ENCODE peak calls at places on chromosomes 16 and 17, in five cellular contexts. Y is ecto neural progenitor cell; Q is HS-27A; N is nephron progenitor cell; X is effector CD4-positive, alpha-beta T cell. F is an unnamed sample.

GRCh38 chr17:19940722-19941464 is 36.7 kb downstream of the AKAP10 start:
- DNase-seq in N (no peak), Q (no peak), X (no peak), Y (no peak), F (no peak)

GRCh38 chr17:64780096-64781012 is 118.2 kb upstream of the SMURF2 start:
- DNase-seq in Q (no peak), Y (peak; percentile 82), X (peak; percentile 72), N (peak; percentile 67), F (no peak)

GRCh38 chr17:2949469-2950044 is 113.8 kb downstream of the OR1D5 start:
- DNase-seq in N (no peak), Q (peak; percentile 29), X (no peak), Y (peak; percentile 37), F (peak; percentile 61)

GRCh38 chr16:53962041-53962440 is 258.1 kb downstream of the FTO start:
- DNase-seq in N (no peak), Y (no peak), X (no peak), Q (no peak), F (no peak)

GRCh38 chr16:27169511-27170071 is 33.7 kb upstream of the KDM8 start:
- DNase-seq in Q (peak; percentile 34), Y (no peak), N (no peak), X (peak; percentile 68), F (no peak)

GRCh38 chr16:31477220-31478216 is 5.4 kb upstream of the SLC5A2 start:
- DNase-seq in Y (no peak), Q (no peak), X (no peak), N (peak; percentile 85), F (no peak)

GRCh38 chr17:57045868-57046671 is 39.0 kb upstream of the AKAP1 start:
- DNase-seq in Y (no peak), Q (no peak), N (no peak), X (peak; percentile 2), F (no peak)

GRCh38 chr17:40025559-40025958 is 10.3 kb downstream of the CSF3 start:
- DNase-seq in X (no peak), Q (no peak), N (no peak), Y (no peak), F (no peak)

GRCh38 chr17:62898239-62898864 is 67.7 kb upstream of the TANC2 start:
- DNase-seq in Q (no peak), N (no peak), Y (no peak), X (no peak), F (no peak)

GRCh38 chr17:48442819-48443218 is 12.8 kb upstream of the SKAP1 start:
- DNase-seq in X (no peak), N (no peak), Q (no peak), Y (no peak), F (no peak)

GRCh38 chr17:2724783-2725164 is 13.2 kb upstream of the CLUH start:
- DNase-seq in Q (no peak), N (peak; percentile 67), X (no peak), Y (peak; percentile 86), F (no peak)

GRCh38 chr17:53032861-53033271 is 789.9 kb upstream of the KIF2B start:
- DNase-seq in N (peak; percentile 48), X (no peak), Y (peak; percentile 67), Q (no peak), F (no peak)

GRCh38 chr17:64449545-64449944 is 630 bp downstream of the MILR1 start:
- DNase-seq in Q (no peak), Y (no peak), X (no peak), N (no peak), F (no peak)

GRCh38 chr17:3954921-3955320 is 9.3 kb downstream of the ATP2A3 start:
- DNase-seq in Q (no peak), N (no peak), Y (no peak), X (no peak), F (no peak)

GRCh38 chr16:74766729-74767128 is 7.9 kb downstream of the FA2H start:
- DNase-seq in Q (no peak), Y (no peak), N (no peak), X (no peak), F (no peak)

GRCh38 chr17:15915996-15916395 is 28.9 kb upstream of the ADORA2B start:
- DNase-seq in Y (no peak), Q (no peak), N (peak; percentile 18), X (no peak), F (no peak)

GRCh38 chr17:67891481-67892119 is 66.3 kb downstream of the BPTF start:
- DNase-seq in N (no peak), X (no peak), Q (no peak), Y (no peak), F (no peak)

GRCh38 chr16:88941933-88942909 is 34.8 kb downstream of the CBFA2T3 start:
- DNase-seq in N (peak; percentile 78), Q (no peak), X (peak; percentile 43), Y (peak; percentile 83), F (no peak)

GRCh38 chr17:82531431-82531881 is 11.9 kb downstream of the FOXK2 start:
- DNase-seq in Q (no peak), X (no peak), Y (no peak), N (no peak), F (peak; percentile 36)

GRCh38 chr17:75843577-75844529 is at the start of gene UNC13D:
- DNase-seq in Q (no peak), Y (no peak), N (no peak), X (peak; percentile 58), F (no peak)

GRCh38 chr16:5447734-5448133 is 350.1 kb upstream of the EEF2KMT start:
- DNase-seq in X (no peak), Q (no peak), N (no peak), Y (no peak), F (no peak)

GRCh38 chr17:67095803-67096202 is 51.4 kb downstream of the CACNG1 start:
- DNase-seq in Q (no peak), Y (no peak), N (no peak), X (no peak), F (no peak)

GRCh38 chr17:50161023-50161910 is 4.5 kb upstream of the SGCA start:
- DNase-seq in X (peak; percentile 93), N (peak; percentile 98), Q (peak; percentile 62), Y (peak; percentile 99), F (peak; percentile 64)

GRCh38 chr16:88560722-88561484 is 9.3 kb upstream of the ZC3H18 start:
- DNase-seq in X (no peak), Q (no peak), Y (peak; percentile 63), N (peak; percentile 73), F (no peak)

GRCh38 chr17:75846701-75847594 is 2.7 kb upstream of the UNC13D start:
- DNase-seq in Q (no peak), Y (no peak), X (no peak), N (no peak), F (no peak)

GRCh38 chr17:32158870-32159585 is 16.7 kb downstream of the RHOT1 start:
- DNase-seq in Q (no peak), Y (no peak), N (no peak), X (no peak), F (no peak)

GRCh38 chr17:45225051-45225700 is 3.5 kb downstream of the FMNL1 start:
- DNase-seq in Q (no peak), X (peak; percentile 47), N (no peak), Y (no peak), F (no peak)

GRCh38 chr16:53089434-53090270 is 34.9 kb downstream of the CHD9 start:
- DNase-seq in Y (no peak), N (no peak), Q (no peak), X (no peak), F (no peak)

GRCh38 chr16:4085405-4085970 is 30.8 kb downstream of the ADCY9 start:
- DNase-seq in N (no peak), Q (no peak), X (no peak), Y (no peak), F (no peak)

GRCh38 chr16:64740261-64740660 is 381.6 kb downstream of the CDH11 start:
- DNase-seq in X (no peak), Y (no peak), N (no peak), Q (no peak), F (no peak)